ENCODE peak calls at places on chromosomes 7 and 10, in seven cellular contexts. C is CD8-positive, alpha-beta T cell; E is upper lobe of left lung; F is tibial artery; J is fibroblast of lung; Y is body of pancreas; X is suprapubic skin. V is an unnamed sample.
A peak's percentile ranks its signal among the peaks of the same experiment; 100 is the strongest.

GRCh38 chr10:83522881-83523386 is 616.4 kb upstream of the GHITM start:
- DNase-seq in Y (no peak), X (no peak), F (no peak), C (no peak), E (no peak), J (peak; percentile 99), V (no peak)

GRCh38 chr7:4189151-4189570 is 492.9 kb upstream of the FOXK1 start:
- DNase-seq in X (peak; percentile 90), E (peak; percentile 47), F (peak; percentile 75), J (peak; percentile 69), Y (peak; percentile 97), C (no peak), V (peak; percentile 22)

GRCh38 chr10:112335104-112335840 is 38.6 kb upstream of the ACSL5 start:
- DNase-seq in J (peak; percentile 3), Y (no peak), C (no peak), E (no peak), F (no peak), X (no peak), V (no peak)

GRCh38 chr10:37703074-37703473 is 154.3 kb downstream of the ZNF248 start:
- DNase-seq in Y (no peak), F (no peak), E (no peak), J (no peak), X (no peak), C (no peak), V (no peak)

GRCh38 chr10:6669269-6669859 is 89.3 kb upstream of the PRKCQ start:
- DNase-seq in E (no peak), F (no peak), C (no peak), X (no peak), J (peak; percentile 43), Y (no peak), V (no peak)

GRCh38 chr7:17771901-17772408 is 168.3 kb downstream of the SNX13 start:
- DNase-seq in C (no peak), E (no peak), F (no peak), X (no peak), Y (no peak), J (no peak), V (no peak)

GRCh38 chr7:17580141-17580540 is 281.7 kb downstream of the AHR start:
- DNase-seq in E (no peak), X (no peak), F (no peak), J (peak; percentile 98), Y (no peak), C (no peak), V (no peak)

GRCh38 chr10:68172324-68172723 is 59.6 kb downstream of the ATOH7 start:
- DNase-seq in X (no peak), F (no peak), E (no peak), Y (no peak), J (no peak), C (no peak), V (no peak)

GRCh38 chr10:100625821-100626220 is 90.1 kb downstream of the HIF1AN start:
- DNase-seq in Y (no peak), X (peak; percentile 32), C (no peak), E (no peak), F (no peak), J (no peak), V (no peak)

GRCh38 chr10:79471776-79472175 is 26.4 kb upstream of the ZCCHC24 start:
- DNase-seq in C (no peak), E (no peak), X (no peak), Y (no peak), F (no peak), J (no peak), V (no peak)

GRCh38 chr10:7436490-7437100 is 25.8 kb upstream of the SFMBT2 start:
- DNase-seq in E (no peak), C (no peak), F (no peak), Y (no peak), X (no peak), J (no peak), V (no peak)

GRCh38 chr10:22433875-22434274 is 88.6 kb downstream of the SPAG6 start:
- DNase-seq in C (no peak), E (no peak), Y (no peak), J (peak; percentile 96), X (no peak), F (no peak), V (no peak)

GRCh38 chr10:51297438-51297837 is 223.2 kb downstream of the PRKG1 start:
- DNase-seq in F (no peak), C (no peak), Y (no peak), J (peak; percentile 51), E (no peak), X (no peak), V (no peak)

GRCh38 chr7:41256186-41256945 is 446.5 kb downstream of the INHBA start:
- DNase-seq in J (peak; percentile 55), E (no peak), X (no peak), Y (no peak), F (no peak), C (no peak), V (no peak)

GRCh38 chr7:78169992-78170391 is 371.4 kb downstream of the PHTF2 start:
- DNase-seq in C (no peak), J (no peak), F (no peak), E (no peak), Y (no peak), X (no peak), V (no peak)

GRCh38 chr10:112819231-112819630 is 130.8 kb upstream of the TCF7L2 start:
- DNase-seq in E (no peak), J (no peak), F (no peak), Y (no peak), X (no peak), C (no peak), V (no peak)

GRCh38 chr7:99605527-99605926 is 7.5 kb downstream of the TMEM225B start:
- DNase-seq in X (no peak), F (no peak), J (no peak), Y (no peak), C (no peak), E (no peak), V (no peak)

GRCh38 chr7:40654171-40654570 is 519.4 kb downstream of the SUGCT start:
- DNase-seq in X (no peak), F (no peak), J (no peak), Y (no peak), C (no peak), E (no peak), V (no peak)

GRCh38 chr7:109179601-109180000 is 609.9 kb downstream of the DNAJB9 start:
- DNase-seq in F (no peak), E (no peak), Y (no peak), X (no peak), C (no peak), J (no peak), V (no peak)

GRCh38 chr10:1408656-1409358 is 328.5 kb downstream of the ADARB2 start:
- DNase-seq in Y (no peak), F (no peak), J (no peak), E (no peak), X (no peak), C (no peak), V (peak; percentile 40)

GRCh38 chr7:142409471-142409870 is 151.6 kb upstream of the PRSS58 start:
- DNase-seq in C (no peak), Y (no peak), E (no peak), X (no peak), F (no peak), J (no peak), V (no peak)

GRCh38 chr7:79296553-79297320 is 156.7 kb downstream of the MAGI2 start:
- DNase-seq in E (no peak), C (no peak), X (no peak), F (no peak), Y (no peak), J (no peak), V (no peak)

GRCh38 chr7:6238309-6238925 is 34.0 kb downstream of the CYTH3 start:
- DNase-seq in F (no peak), X (no peak), E (no peak), J (no peak), Y (no peak), C (no peak), V (no peak)

GRCh38 chr7:22417349-22417748 is 60.4 kb upstream of the RAPGEF5 start:
- DNase-seq in F (no peak), E (no peak), C (no peak), X (no peak), J (no peak), Y (no peak), V (no peak)

GRCh38 chr10:111560042-111560441 is 483.2 kb downstream of the ADRA2A start:
- DNase-seq in F (no peak), J (no peak), E (no peak), X (no peak), Y (no peak), C (no peak), V (no peak)

DNA sequence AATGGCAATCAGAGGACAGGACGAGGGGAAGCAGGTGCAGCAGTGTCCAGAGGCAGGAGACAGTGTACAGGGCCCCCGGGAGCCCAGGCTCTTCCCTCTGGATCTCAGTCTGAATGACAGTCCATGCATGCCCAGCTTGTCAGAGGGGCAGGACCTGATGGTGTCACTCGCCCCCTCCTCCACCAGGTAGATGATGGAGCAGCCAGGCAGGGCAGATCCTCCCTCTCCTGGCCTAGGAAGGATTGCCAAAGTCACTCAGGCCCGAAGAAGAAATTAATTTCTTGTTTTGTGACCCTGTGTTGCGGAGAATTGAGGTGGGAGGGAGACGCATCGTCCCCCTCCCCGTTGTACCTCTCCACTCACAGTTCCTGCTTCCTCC is 4.0 kb downstream of the VSTM4 start:
- DNase-seq in C (no peak), Y (no peak), J (no peak), X (no peak), F (no peak), E (no peak), V (no peak)
- H3K4me1 ChIP-seq in C (no peaks in the 10 kb centered on the region), Y (peaks cover 14% of the 10 kb centered on the region), J (peaks cover 22% of the 10 kb centered on the region), X (peaks cover 43% of the 10 kb centered on the region), F (peaks cover 79% of the 10 kb centered on the region), E (peaks cover 49% of the 10 kb centered on the region), V (peaks cover 86% of the 10 kb centered on the region)

GRCh38 chr10:32985341-32985764 is 27.3 kb upstream of the ITGB1 start:
- DNase-seq in E (no peak), C (no peak), F (no peak), Y (no peak), J (peak; percentile 51), X (no peak), V (no peak)
- H3K4me1 ChIP-seq in E (peaks cover 42% of the 10 kb centered on the region), C (peaks cover 21% of the 10 kb centered on the region), F (peaks cover 17% of the 10 kb centered on the region), Y (peaks cover 30% of the 10 kb centered on the region), J (peaks cover 37% of the 10 kb centered on the region), X (peaks cover 12% of the 10 kb centered on the region), V (peaks cover 19% of the 10 kb centered on the region)

GRCh38 chr10:103915794-103916193 is 2.2 kb downstream of the STN1 start:
- DNase-seq in Y (peak; percentile 24), J (peak; percentile 29), X (no peak), C (peak; percentile 16), F (no peak), E (peak; percentile 61), V (no peak)

GRCh38 chr10:103917326-103918052 is 495 bp downstream of the STN1 start:
- DNase-seq in J (peak; percentile 51), Y (peak; percentile 61), F (peak; percentile 48), C (peak; percentile 9), X (peak; percentile 85), E (peak; percentile 70), V (peak; percentile 73)

GRCh38 chr10:103916254-103916653 is 1.7 kb downstream of the STN1 start:
- DNase-seq in F (no peak), E (no peak), J (no peak), Y (no peak), X (no peak), C (no peak), V (no peak)

GRCh38 chr10:103918053-103918846 is at the start of gene STN1:
- DNase-seq in F (peak; percentile 96), J (peak; percentile 96), Y (peak; percentile 99), X (peak; percentile 98), C (peak; percentile 92), E (peak; percentile 99), V (peak; percentile 98)

GRCh38 chr10:103916901-103917300 is 1.1 kb downstream of the STN1 start:
- DNase-seq in F (no peak), E (no peak), X (no peak), J (no peak), Y (peak; percentile 70), C (no peak), V (no peak)
- H3K4me1 ChIP-seq in F (peaks cover 23% of the 10 kb centered on the region), E (peaks cover 50% of the 10 kb centered on the region), X (peaks cover 39% of the 10 kb centered on the region), J (peaks cover 9% of the 10 kb centered on the region), Y (peaks cover 42% of the 10 kb centered on the region), C (peaks cover 48% of the 10 kb centered on the region), V (peaks cover 16% of the 10 kb centered on the region)

GRCh38 chr7:74473116-74473515 is 19.4 kb downstream of the GTF2IRD1 start:
- DNase-seq in Y (no peak), C (no peak), X (no peak), J (no peak), F (no peak), E (no peak), V (no peak)
- H3K4me1 ChIP-seq in Y (peaks cover 26% of the 10 kb centered on the region), C (no peaks in the 10 kb centered on the region), X (peaks cover 29% of the 10 kb centered on the region), J (peaks cover 10% of the 10 kb centered on the region), F (peaks cover 36% of the 10 kb centered on the region), E (peaks cover 18% of the 10 kb centered on the region), V (peaks cover 9% of the 10 kb centered on the region)

V was measured in ascending aorta.